ENCODE peak calls at places on chromosomes 13 and 19, in five cellular contexts. One of them, this sample, is unnamed.

GRCh38 chr13:57858376-57858775 is 226.8 kb downstream of the PCDH17 start:
- DNase-seq in NCI-H2081: no peak
- DNase-seq in activated CD8-positive, alpha-beta memory T cell treated with anti-CD3 and anti-CD28 coated beads for 48 hours: no peak
- DNase-seq in NCI-H774: no peak
- DNase-seq in T follicular helper cell: no peak
- DNase-seq in this sample: no peak

GRCh38 chr19:39200818-39201145 is 3.3 kb downstream of the SYCN start:
- DNase-seq in NCI-H774: no peak
- DNase-seq in activated CD8-positive, alpha-beta memory T cell treated with anti-CD3 and anti-CD28 coated beads for 48 hours: no peak
- DNase-seq in T follicular helper cell: no peak
- DNase-seq in NCI-H2081: no peak
- DNase-seq in this sample: no peak

GRCh38 chr13:29543230-29544215 is 52.0 kb downstream of the SLC7A1 start:
- DNase-seq in NCI-H774: no peak
- DNase-seq in T follicular helper cell: no peak
- DNase-seq in activated CD8-positive, alpha-beta memory T cell treated with anti-CD3 and anti-CD28 coated beads for 48 hours: peak; percentile 50
- DNase-seq in NCI-H2081: no peak
- DNase-seq in this sample: no peak

GRCh38 chr19:17209126-17210036 is 5.8 kb upstream of the USE1 start:
- DNase-seq in T follicular helper cell: no peak
- DNase-seq in NCI-H2081: no peak
- DNase-seq in NCI-H774: peak; percentile 17
- DNase-seq in activated CD8-positive, alpha-beta memory T cell treated with anti-CD3 and anti-CD28 coated beads for 48 hours: peak; percentile 31
- DNase-seq in this sample: no peak

GRCh38 chr13:48563611-48564010 is 30.7 kb upstream of the RCBTB2 start:
- DNase-seq in NCI-H2081: no peak
- DNase-seq in activated CD8-positive, alpha-beta memory T cell treated with anti-CD3 and anti-CD28 coated beads for 48 hours: no peak
- DNase-seq in T follicular helper cell: no peak
- DNase-seq in NCI-H774: no peak
- DNase-seq in this sample: no peak

GRCh38 chr19:34096020-34096915 is 76.0 kb upstream of the LSM14A start:
- DNase-seq in T follicular helper cell: no peak
- DNase-seq in NCI-H2081: peak; percentile 67
- DNase-seq in activated CD8-positive, alpha-beta memory T cell treated with anti-CD3 and anti-CD28 coated beads for 48 hours: no peak
- DNase-seq in NCI-H774: peak; percentile 36
- DNase-seq in this sample: peak; percentile 36

GRCh38 chr13:95155093-95155492 is 146.2 kb downstream of the ABCC4 start:
- DNase-seq in NCI-H2081: no peak
- DNase-seq in activated CD8-positive, alpha-beta memory T cell treated with anti-CD3 and anti-CD28 coated beads for 48 hours: no peak
- DNase-seq in T follicular helper cell: no peak
- DNase-seq in NCI-H774: no peak
- DNase-seq in this sample: no peak

GRCh38 chr19:46191356-46191755 is 38.2 kb upstream of the IGFL1 start:
- DNase-seq in NCI-H2081: no peak
- DNase-seq in NCI-H774: no peak
- DNase-seq in T follicular helper cell: no peak
- DNase-seq in activated CD8-positive, alpha-beta memory T cell treated with anti-CD3 and anti-CD28 coated beads for 48 hours: no peak
- DNase-seq in this sample: no peak

GRCh38 chr13:23630349-23631093 is 60.3 kb downstream of the TNFRSF19 start:
- DNase-seq in NCI-H774: no peak
- DNase-seq in activated CD8-positive, alpha-beta memory T cell treated with anti-CD3 and anti-CD28 coated beads for 48 hours: no peak
- DNase-seq in T follicular helper cell: no peak
- DNase-seq in NCI-H2081: no peak
- DNase-seq in this sample: no peak

GRCh38 chr19:5448374-5448773 is 6.8 kb upstream of the ZNRF4 start:
- DNase-seq in NCI-H2081: peak; percentile 63
- DNase-seq in T follicular helper cell: no peak
- DNase-seq in activated CD8-positive, alpha-beta memory T cell treated with anti-CD3 and anti-CD28 coated beads for 48 hours: no peak
- DNase-seq in NCI-H774: no peak
- DNase-seq in this sample: no peak

GRCh38 chr13:41645313-41645712 is 188.0 kb downstream of the RGCC start:
- DNase-seq in NCI-H774: no peak
- DNase-seq in activated CD8-positive, alpha-beta memory T cell treated with anti-CD3 and anti-CD28 coated beads for 48 hours: no peak
- DNase-seq in T follicular helper cell: no peak
- DNase-seq in NCI-H2081: no peak
- DNase-seq in this sample: no peak

GRCh38 chr19:38661996-38662395 is 14.5 kb downstream of the ACTN4 start:
- DNase-seq in T follicular helper cell: no peak
- DNase-seq in NCI-H2081: no peak
- DNase-seq in activated CD8-positive, alpha-beta memory T cell treated with anti-CD3 and anti-CD28 coated beads for 48 hours: no peak
- DNase-seq in NCI-H774: no peak
- DNase-seq in this sample: no peak

GRCh38 chr19:4374451-4375163 is 25.7 kb downstream of the SH3GL1 start:
- DNase-seq in T follicular helper cell: no peak
- DNase-seq in NCI-H774: no peak
- DNase-seq in activated CD8-positive, alpha-beta memory T cell treated with anti-CD3 and anti-CD28 coated beads for 48 hours: no peak
- DNase-seq in NCI-H2081: no peak
- DNase-seq in this sample: no peak

GRCh38 chr13:109859216-109859835 is 72.9 kb upstream of the IRS2 start:
- DNase-seq in activated CD8-positive, alpha-beta memory T cell treated with anti-CD3 and anti-CD28 coated beads for 48 hours: no peak
- DNase-seq in T follicular helper cell: no peak
- DNase-seq in NCI-H774: no peak
- DNase-seq in NCI-H2081: no peak
- DNase-seq in this sample: no peak

GRCh38 chr13:99383511-99383921 is 76.3 kb upstream of the GPR183 start:
- DNase-seq in NCI-H774: no peak
- DNase-seq in NCI-H2081: no peak
- DNase-seq in T follicular helper cell: no peak
- DNase-seq in activated CD8-positive, alpha-beta memory T cell treated with anti-CD3 and anti-CD28 coated beads for 48 hours: no peak
- DNase-seq in this sample: no peak

GRCh38 chr13:34155931-34156607 is 338.1 kb downstream of the RFC3 start:
- DNase-seq in T follicular helper cell: no peak
- DNase-seq in activated CD8-positive, alpha-beta memory T cell treated with anti-CD3 and anti-CD28 coated beads for 48 hours: no peak
- DNase-seq in NCI-H2081: peak; percentile 48
- DNase-seq in NCI-H774: no peak
- DNase-seq in this sample: no peak